ENCODE peak calls at places on chromosomes 13 and 19, in eight cellular contexts. One of them, this sample, is unnamed.
A peak's percentile ranks its signal among the peaks of the same experiment; 100 is the strongest.

GRCh38 chr19:4267101-4267900 is 11.8 kb upstream of the SHD start:
- DNase-seq in substantia nigra: peak; percentile 28
- DNase-seq in ELR: peak; percentile 78
- DNase-seq in activated naive CD4-positive, alpha-beta T cell: peak; percentile 37
- DNase-seq in HT1080: peak; percentile 59
- DNase-seq in T-cell: peak; percentile 48
- DNase-seq in memory B cell: peak; percentile 64
- DNase-seq in cardiac muscle cell: peak; percentile 45
- DNase-seq in this sample: peak; percentile 89

GRCh38 chr13:60577761-60578160 is 180.7 kb downstream of the TDRD3 start:
- DNase-seq in substantia nigra: no peak
- DNase-seq in ELR: no peak
- DNase-seq in activated naive CD4-positive, alpha-beta T cell: no peak
- DNase-seq in HT1080: no peak
- DNase-seq in T-cell: no peak
- DNase-seq in memory B cell: no peak
- DNase-seq in cardiac muscle cell: no peak
- DNase-seq in this sample: no peak

GRCh38 chr19:6501740-6502648 is at the start of gene TUBB4A:
- DNase-seq in substantia nigra: peak; percentile 74
- DNase-seq in ELR: no peak
- DNase-seq in activated naive CD4-positive, alpha-beta T cell: no peak
- DNase-seq in HT1080: no peak
- DNase-seq in T-cell: no peak
- DNase-seq in memory B cell: peak; percentile 60
- DNase-seq in cardiac muscle cell: no peak
- DNase-seq in this sample: no peak

GRCh38 chr19:13169769-13170168 is 19.6 kb downstream of the IER2 start:
- DNase-seq in substantia nigra: no peak
- DNase-seq in ELR: peak; percentile 92
- DNase-seq in activated naive CD4-positive, alpha-beta T cell: no peak
- DNase-seq in HT1080: peak; percentile 86
- DNase-seq in T-cell: no peak
- DNase-seq in memory B cell: no peak
- DNase-seq in cardiac muscle cell: peak; percentile 22
- DNase-seq in this sample: peak; percentile 98

GRCh38 chr19:43759515-43759914 is 4.8 kb upstream of the SMG9 start:
- DNase-seq in substantia nigra: no peak
- DNase-seq in ELR: peak; percentile 93
- DNase-seq in activated naive CD4-positive, alpha-beta T cell: no peak
- DNase-seq in HT1080: peak; percentile 97
- DNase-seq in T-cell: no peak
- DNase-seq in memory B cell: no peak
- DNase-seq in cardiac muscle cell: peak; percentile 33
- DNase-seq in this sample: peak; percentile 73

GRCh38 chr13:43263047-43263446 is 239.7 kb downstream of the DNAJC15 start:
- DNase-seq in substantia nigra: no peak
- DNase-seq in ELR: no peak
- DNase-seq in activated naive CD4-positive, alpha-beta T cell: no peak
- DNase-seq in HT1080: no peak
- DNase-seq in T-cell: no peak
- DNase-seq in memory B cell: no peak
- DNase-seq in cardiac muscle cell: no peak
- DNase-seq in this sample: no peak

GRCh38 chr19:16957855-16958254 is 68.8 kb downstream of the CPAMD8 start:
- DNase-seq in substantia nigra: no peak
- DNase-seq in ELR: no peak
- DNase-seq in activated naive CD4-positive, alpha-beta T cell: no peak
- DNase-seq in HT1080: no peak
- DNase-seq in T-cell: no peak
- DNase-seq in memory B cell: no peak
- DNase-seq in cardiac muscle cell: no peak
- DNase-seq in this sample: no peak

GRCh38 chr19:44657211-44657921 is 13.7 kb downstream of the PVR start:
- DNase-seq in substantia nigra: peak; percentile 58
- DNase-seq in ELR: peak; percentile 70
- DNase-seq in activated naive CD4-positive, alpha-beta T cell: peak; percentile 25
- DNase-seq in HT1080: peak; percentile 55
- DNase-seq in T-cell: peak; percentile 54
- DNase-seq in memory B cell: peak; percentile 72
- DNase-seq in cardiac muscle cell: peak; percentile 82
- DNase-seq in this sample: peak; percentile 78

GRCh38 chr13:36086117-36086516 is 45.1 kb downstream of the DCLK1 start:
- DNase-seq in substantia nigra: no peak
- DNase-seq in ELR: no peak
- DNase-seq in activated naive CD4-positive, alpha-beta T cell: no peak
- DNase-seq in HT1080: no peak
- DNase-seq in T-cell: no peak
- DNase-seq in memory B cell: no peak
- DNase-seq in cardiac muscle cell: no peak
- DNase-seq in this sample: no peak

This sample was measured in islet precursor cell.